ENCODE peak calls at places on chromosomes 1 and 21, in five cellular contexts. L is HCT116, K is GM12878, G is K562, R is HepG2. P is an unnamed sample.

GRCh38 chr1:64922336-64922735 is 44.0 kb downstream of the JAK1 start:
- DNase-seq in K (no peak), G (no peak), R (no peak), L (no peak), P (no peak)

GRCh38 chr1:24058671-24059455 is 53.1 kb downstream of the MYOM3 start:
- DNase-seq in L (no peak), G (no peak), K (no peak), R (no peak), P (no peak)

GRCh38 chr1:30727796-30728195 is 4.4 kb upstream of the MATN1 start:
- DNase-seq in K (no peak), G (peak), L (no peak), R (no peak), P (no peak)

GRCh38 chr1:185964946-185965345 is 230.8 kb downstream of the HMCN1 start:
- DNase-seq in G (no peak), K (no peak), R (no peak), L (no peak), P (no peak)

GRCh38 chr1:236848274-236848925 is 53.3 kb downstream of the MTR start:
- DNase-seq in G (no peak), R (no peak), K (no peak), L (no peak), P (no peak)

GRCh38 chr1:169521226-169521625 is 35.5 kb upstream of the SLC19A2 start:
- DNase-seq in R (no peak), K (no peak), G (no peak), L (no peak), P (no peak)

GRCh38 chr1:56378376-56379070 is 200.8 kb downstream of the PLPP3 start:
- DNase-seq in G (no peak), L (no peak), R (peak), K (no peak), P (no peak)

GRCh38 chr1:90851711-90852050 is 134.6 kb upstream of the BARHL2 start:
- DNase-seq in K (no peak), L (no peak), G (no peak), R (no peak), P (no peak)

GRCh38 chr1:160047116-160047991 is 15.6 kb upstream of the PIGM start:
- DNase-seq in G (no peak), R (peak), K (no peak), L (no peak), P (no peak)

GRCh38 chr1:114331936-114332335 is 178.3 kb upstream of the SYT6 start:
- DNase-seq in K (no peak), R (no peak), L (no peak), G (no peak), P (no peak)

GRCh38 chr1:218390625-218391024 is 45.5 kb downstream of the TGFB2 start:
- DNase-seq in K (no peak), R (no peak), L (no peak), G (no peak), P (no peak)

GRCh38 chr1:19654386-19654785 is 10.3 kb downstream of the NBL1 start:
- DNase-seq in K (no peak), R (peak), G (no peak), L (no peak), P (no peak)

GRCh38 chr1:183480971-183481431 is 8.7 kb downstream of the SMG7 start:
- DNase-seq in G (no peak), K (peak), L (no peak), R (no peak), P (no peak)

GRCh38 chr21:41564871-41565281 is 56.9 kb upstream of the TMPRSS2 start:
- DNase-seq in R (peak), K (no peak), G (no peak), L (no peak), P (no peak)

GRCh38 chr1:14136881-14137280 is 436.9 kb downstream of the PRDM2 start:
- DNase-seq in K (no peak), R (no peak), L (no peak), G (no peak), P (no peak)

GRCh38 chr21:43954042-43954441 is 58.1 kb upstream of the TRAPPC10 start:
- DNase-seq in L (no peak), R (no peak), K (no peak), G (no peak), P (no peak)

GRCh38 chr1:41348394-41348793 is 12.8 kb upstream of the FOXO6 start:
- DNase-seq in K (no peak), R (no peak), G (no peak), L (no peak), P (no peak)

GRCh38 chr1:10917513-10918454 is 94.7 kb upstream of the TARDBP start:
- DNase-seq in G (no peak), R (no peak), K (no peak), L (no peak), P (no peak)

GRCh38 chr1:18332626-18333025 is 148.1 kb upstream of the KLHDC7A start:
- DNase-seq in G (no peak), L (no peak), K (no peak), R (no peak), P (no peak)

GRCh38 chr1:147217142-147217541 is 8.0 kb downstream of the FMO5 start:
- DNase-seq in R (no peak), L (no peak), K (no peak), G (no peak), P (no peak)

GRCh38 chr1:49297783-49298182 is 521.1 kb upstream of the BEND5 start:
- DNase-seq in G (no peak), L (no peak), R (no peak), K (no peak), P (peak)

GRCh38 chr1:46802901-46803574 is 4.2 kb downstream of the CYP4B1 start:
- DNase-seq in K (no peak), R (no peak), G (no peak), L (no peak), P (no peak)

GRCh38 chr1:2046225-2046917 is 3.8 kb upstream of the PRKCZ start:
- DNase-seq in R (peak), K (no peak), G (peak), L (peak), P (peak)

GRCh38 chr1:119815361-119815760 is 4.1 kb upstream of the REG4 start:
- DNase-seq in G (no peak), R (no peak), L (no peak), K (no peak), P (no peak)

GRCh38 chr1:184800876-184801275 is 46.2 kb upstream of the EDEM3 start:
- DNase-seq in G (no peak), R (no peak), L (no peak), K (no peak), P (no peak)

GRCh38 chr1:205042911-205043806 is at the start of gene CNTN2:
- DNase-seq in R (no peak), G (peak), L (no peak), K (no peak), P (peak)

GRCh38 chr1:31701137-31701736 is 2.6 kb downstream of the COL16A1 start:
- DNase-seq in K (no peak), L (no peak), G (peak), R (peak), P (no peak)

GRCh38 chr1:60908159-60908558 is 174.2 kb upstream of the NFIA start:
- DNase-seq in L (no peak), K (no peak), G (no peak), R (no peak), P (no peak)

GRCh38 chr21:29371464-29371863 is 72.7 kb downstream of the BACH1 start:
- DNase-seq in G (no peak), R (no peak), K (no peak), L (no peak), P (no peak)

GRCh38 chr1:24386931-24387330 is 26.7 kb downstream of the STPG1 start:
- DNase-seq in L (no peak), G (no peak), K (no peak), R (no peak), P (no peak)

GRCh38 chr1:79124756-79125155 is 118.2 kb upstream of the ADGRL4 start:
- DNase-seq in K (no peak), L (no peak), R (no peak), G (no peak), P (no peak)

GRCh38 chr1:22976461-22977243 is 4.0 kb upstream of the LACTBL1 start:
- DNase-seq in G (peak), R (peak), K (peak), L (peak), P (peak)

GRCh38 chr1:44170281-44170823 is 28.9 kb upstream of the KLF18 start:
- DNase-seq in G (peak), L (no peak), K (no peak), R (no peak), P (peak)

DNA sequence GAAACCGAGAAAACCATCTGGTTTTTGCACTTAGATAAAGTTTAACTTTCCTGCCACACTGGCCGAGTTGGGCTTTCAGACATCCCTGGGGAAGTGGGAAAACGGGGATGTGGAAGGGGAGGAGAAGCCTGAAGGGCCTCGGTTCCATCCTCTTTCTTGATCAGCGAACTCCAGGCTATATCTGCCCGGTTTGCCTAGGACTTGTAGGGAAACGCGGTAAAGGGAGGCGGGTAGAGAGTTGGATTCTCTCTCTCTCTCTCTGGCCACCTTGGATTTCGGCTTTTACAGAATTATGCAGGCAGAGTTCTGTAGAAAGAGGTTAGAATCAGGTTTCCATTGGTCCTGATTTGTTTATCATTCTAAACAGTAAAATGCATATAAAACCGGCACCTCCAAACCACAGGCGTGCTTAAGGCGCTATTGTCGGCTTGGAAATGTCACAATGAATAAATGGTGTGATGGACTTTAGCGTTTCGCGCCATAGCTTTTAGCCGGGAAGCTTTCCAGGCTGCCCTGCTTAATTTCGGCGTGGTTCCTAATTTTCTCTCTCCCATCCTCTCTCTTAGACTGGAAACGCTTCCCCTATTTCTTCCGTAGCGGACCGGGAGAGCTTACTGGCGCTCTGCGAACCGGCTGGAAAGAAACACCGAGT is 4.4 kb upstream of the LHX8 start:
- DNase-seq in G (no peak), L (no peak), K (no peak), R (no peak), P (peak)
- TF ChIP-seq EZH2 in G (no peak), L (no peak), K (no peak), R (no peak), P (peak)

GRCh38 chr21:45255381-45256020 is 32.2 kb downstream of the POFUT2 start:
- DNase-seq in G (peak), L (peak), K (no peak), R (peak), P (no peak)

GRCh38 chr21:45258476-45258875 is 29.2 kb downstream of the POFUT2 start:
- DNase-seq in K (no peak), G (no peak), R (peak), L (no peak), P (no peak)

GRCh38 chr21:45256021-45256911 is 31.4 kb downstream of the POFUT2 start:
- DNase-seq in L (no peak), G (peak), K (no peak), R (no peak), P (no peak)

GRCh38 chr21:45257673-45258341 is 29.9 kb downstream of the POFUT2 start:
- DNase-seq in L (no peak), R (no peak), K (no peak), G (no peak), P (peak)

DNA sequence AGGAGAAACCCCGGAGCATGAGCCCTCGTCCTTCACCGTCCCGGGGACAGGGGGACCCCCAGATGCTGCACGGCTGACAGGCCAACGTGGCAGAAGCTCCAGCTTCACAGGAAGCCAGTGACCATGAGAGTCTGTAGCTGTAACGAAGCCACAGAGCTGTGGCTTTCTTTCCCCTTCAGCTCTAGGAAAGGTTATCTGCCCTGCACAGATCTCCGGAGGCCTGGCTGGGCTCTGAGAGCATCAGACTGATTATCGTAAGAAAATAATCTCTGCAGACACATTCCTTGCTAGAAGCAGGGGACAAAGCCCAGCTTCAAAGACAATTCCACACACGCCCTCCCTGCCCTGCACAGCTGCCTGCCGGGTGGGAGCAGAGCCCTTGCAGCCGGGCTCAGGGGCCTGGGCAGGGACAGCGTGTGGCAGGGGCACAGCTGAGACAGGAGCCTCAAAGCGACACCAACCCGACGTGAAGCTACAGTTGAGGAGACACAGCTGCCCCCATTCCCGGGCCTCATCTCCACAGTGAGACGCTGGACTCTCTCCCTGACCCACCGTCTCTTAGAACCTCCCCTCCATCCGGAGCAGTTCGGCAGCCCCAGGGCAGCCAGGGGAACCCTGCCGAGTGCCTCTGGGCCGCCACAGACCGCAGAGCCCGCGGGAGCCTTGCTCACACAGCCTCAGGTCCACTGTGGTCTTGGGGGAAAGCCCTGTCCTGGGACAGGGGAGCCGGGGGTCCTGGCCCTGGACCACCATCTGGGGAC is 30.6 kb downstream of the POFUT2 start:
- DNase-seq in R (no peak), G (peak), L (no peak), K (no peak), P (no peak)
- TF ChIP-seq REST in R (no peak), G (no peak), L (no peak), K (no peak), P (no peak)

GRCh38 chr1:201022824-201023516 is 544 bp downstream of the KIF21B start:
- DNase-seq in R (no peak), L (no peak), G (peak), K (no peak), P (peak)
- TF ChIP-seq EZH2 in R (no peak), L (no peak), G (no peak), K (no peak), P (no peak)

DNA sequence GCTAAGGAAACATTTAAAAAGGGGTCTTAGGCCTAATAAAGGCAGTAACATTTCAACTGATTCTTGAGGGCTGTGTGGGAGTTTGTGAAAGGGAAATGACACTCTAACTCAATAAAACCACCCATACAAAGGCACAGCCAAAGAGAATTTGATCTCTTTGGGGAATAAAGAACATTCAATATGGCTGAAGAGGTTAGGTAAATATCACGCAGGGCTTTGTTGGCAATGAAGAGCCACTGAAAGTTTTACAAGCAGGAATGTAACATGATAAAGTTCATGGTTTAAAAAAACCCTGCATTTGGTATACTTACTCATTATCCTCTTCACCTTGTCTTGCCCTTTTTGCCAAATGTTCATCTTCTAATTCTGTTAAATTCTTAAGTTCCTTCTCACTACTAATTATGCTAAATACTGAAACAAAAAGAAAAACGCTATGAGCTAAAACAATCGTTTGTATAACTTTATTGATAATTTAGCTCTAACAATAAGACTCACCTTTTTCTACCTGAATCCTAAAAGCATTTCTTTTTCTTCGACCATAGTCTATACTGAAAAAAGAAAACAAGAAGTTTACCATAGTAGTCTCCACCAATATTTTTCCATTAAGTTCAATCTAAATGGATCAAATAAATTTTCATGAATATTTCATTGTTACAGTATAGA is 12.5 kb downstream of the NVL start:
- DNase-seq in R (no peak), G (no peak), L (no peak), K (no peak), P (no peak)
- TF ChIP-seq REST in R (no peak), G (no peak), L (no peak), K (no peak), P (no peak)

GRCh38 chr1:229407206-229408026 is 26.5 kb downstream of the ACTA1 start:
- DNase-seq in L (no peak), K (no peak), R (no peak), G (peak), P (peak)
- TF ChIP-seq EZH2 in L (no peak), K (no peak), R (no peak), G (no peak), P (peak)

DNA sequence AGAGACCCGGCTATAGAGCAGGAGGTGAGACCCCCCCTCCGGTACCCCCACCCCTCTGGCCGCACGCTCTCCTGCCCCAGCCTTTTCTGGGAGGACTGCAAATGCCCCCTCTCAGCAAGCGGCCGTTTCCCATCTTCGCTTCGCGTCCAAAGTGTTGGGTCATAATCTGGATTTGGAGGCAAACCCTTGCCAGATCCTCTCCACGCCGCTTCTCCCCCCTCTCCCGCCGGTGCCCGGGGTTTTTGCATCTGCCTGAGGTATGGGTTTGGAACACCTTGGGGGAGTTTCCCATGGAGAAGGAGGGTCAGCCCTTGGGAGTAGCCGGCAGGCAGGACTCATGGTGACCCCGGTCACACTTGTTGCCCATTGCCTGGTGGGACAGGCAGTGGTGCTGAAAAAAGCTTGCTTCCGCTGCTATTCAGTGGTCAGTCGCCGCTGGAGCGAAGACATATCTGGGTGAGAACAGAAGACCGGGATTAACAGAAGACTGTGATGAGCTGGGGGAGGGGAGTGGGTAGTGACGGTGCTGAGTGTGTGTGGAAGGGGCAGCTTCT is 948 bp downstream of the KCNK2 start:
- DNase-seq in R (no peak), K (no peak), L (no peak), G (no peak), P (peak)
- TF ChIP-seq REST in R (no peak), K (no peak), L (no peak), G (no peak), P (no peak)

DNA sequence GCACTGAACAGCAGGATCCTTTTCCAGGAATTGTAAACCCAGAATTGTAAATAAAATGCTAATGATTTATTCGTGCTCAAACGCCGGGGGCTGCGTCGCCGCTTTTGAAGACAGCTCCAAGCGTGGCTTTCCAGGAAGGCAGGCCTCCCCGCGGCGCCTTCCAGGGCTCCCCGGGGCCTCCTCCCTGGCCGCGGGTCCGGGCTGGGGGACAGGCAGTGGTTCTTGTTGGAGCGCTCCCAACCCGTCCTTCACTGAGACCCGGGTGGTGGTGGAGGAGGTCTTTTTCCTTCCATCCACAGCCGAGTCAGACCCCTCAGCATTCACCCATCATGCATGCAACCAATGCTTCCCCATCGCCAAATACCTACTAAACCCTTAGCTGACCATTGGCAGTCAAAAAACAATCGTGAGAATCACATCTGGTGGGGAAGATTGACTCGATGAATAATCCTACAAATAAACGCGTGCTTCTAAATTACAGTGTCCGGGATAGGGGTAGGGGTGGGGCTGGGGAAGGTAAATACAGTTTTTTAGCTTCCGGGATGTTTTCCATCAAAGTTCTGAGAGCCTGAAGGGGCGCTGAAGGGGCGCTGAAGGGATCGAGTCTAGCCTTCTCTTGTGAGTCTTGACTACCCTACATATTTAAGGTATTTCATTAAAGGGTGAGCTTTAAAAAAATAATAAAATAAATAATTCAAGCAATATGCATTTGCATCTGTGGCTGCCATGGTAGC is 40.7 kb downstream of the RRAGC start:
- DNase-seq in G (no peak), L (no peak), K (no peak), R (no peak), P (peak)
- TF ChIP-seq EZH2 in G (no peak), L (no peak), K (no peak), R (no peak), P (peak)

DNA sequence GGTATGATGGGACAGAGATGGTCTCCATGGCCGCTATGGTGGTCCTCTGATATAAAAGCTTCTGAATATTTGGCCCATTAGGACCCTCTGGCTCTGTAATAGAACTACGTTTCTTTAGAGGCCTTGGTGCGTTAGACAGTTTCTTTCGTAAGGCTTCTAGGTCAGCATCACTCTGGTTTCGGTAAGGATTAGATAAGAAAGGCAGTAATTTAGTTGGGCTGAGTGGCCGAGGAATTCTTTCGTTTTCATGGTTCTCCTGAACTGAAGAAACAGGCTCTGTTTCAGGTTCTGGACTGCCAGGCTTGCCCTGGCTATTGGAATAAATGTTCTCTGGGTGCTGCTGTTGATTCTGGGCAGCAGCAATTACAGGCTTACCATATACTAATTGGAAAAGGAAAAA is 49.5 kb downstream of the TP53BP2 start:
- DNase-seq in K (no peak), L (no peak), R (no peak), G (no peak), P (no peak)
- TF ChIP-seq REST in K (no peak), L (no peak), R (no peak), G (no peak), P (no peak)

GRCh38 chr21:45972716-45973474 is 8.7 kb upstream of the COL6A1 start:
- DNase-seq in G (no peak), K (no peak), L (no peak), R (no peak), P (peak)
- TF ChIP-seq EZH2 in G (no peak), K (no peak), L (no peak), R (no peak), P (no peak)